ENCODE peak calls at places on chromosomes 16 and 17, in ten cellular contexts. One of them, this sample, is unnamed.
A peak's percentile ranks its signal among the peaks of the same experiment; 100 is the strongest.

GRCh38 chr16:50326835-50327465 is 41.8 kb downstream of the BRD7 start:
- DNase-seq in activated CD4-positive, alpha-beta T cell treated with anti-CD3 and anti-CD28 coated beads for 48 hours: peak; percentile 74
- DNase-seq in activated effector memory CD4-positive, alpha-beta T cell treated with anti-CD3 and anti-CD28 coated beads, Interleukin-2, amount 50 U/mL, for 16 hours: peak; percentile 77
- DNase-seq in H7: peak; percentile 56
- DNase-seq in suprapubic skin: no peak
- DNase-seq in aorta: no peak
- DNase-seq in A172: peak; percentile 29
- DNase-seq in lower lobe of right lung: no peak
- DNase-seq in cardiac fibroblast: peak; percentile 37
- DNase-seq in CD8-positive, alpha-beta memory T cell: peak; percentile 53
- DNase-seq in this sample: no peak

GRCh38 chr17:7262192-7263070 is at the start of gene CLDN7:
- DNase-seq in CD8-positive, alpha-beta memory T cell: no peak
- DNase-seq in suprapubic skin: no peak
- DNase-seq in cardiac fibroblast: no peak
- DNase-seq in aorta: no peak
- DNase-seq in H7: peak; percentile 99
- DNase-seq in activated CD4-positive, alpha-beta T cell treated with anti-CD3 and anti-CD28 coated beads for 48 hours: no peak
- DNase-seq in activated effector memory CD4-positive, alpha-beta T cell treated with anti-CD3 and anti-CD28 coated beads, Interleukin-2, amount 50 U/mL, for 16 hours: peak; percentile 68
- DNase-seq in lower lobe of right lung: peak; percentile 92
- DNase-seq in A172: no peak
- DNase-seq in this sample: peak; percentile 97

GRCh38 chr17:43694081-43694870 is 32.6 kb upstream of the MEOX1 start:
- DNase-seq in activated CD4-positive, alpha-beta T cell treated with anti-CD3 and anti-CD28 coated beads for 48 hours: peak; percentile 82
- DNase-seq in aorta: peak; percentile 80
- DNase-seq in H7: peak; percentile 89
- DNase-seq in suprapubic skin: peak; percentile 86
- DNase-seq in lower lobe of right lung: peak; percentile 80
- DNase-seq in cardiac fibroblast: peak; percentile 87
- DNase-seq in CD8-positive, alpha-beta memory T cell: peak; percentile 56
- DNase-seq in A172: peak; percentile 86
- DNase-seq in activated effector memory CD4-positive, alpha-beta T cell treated with anti-CD3 and anti-CD28 coated beads, Interleukin-2, amount 50 U/mL, for 16 hours: peak; percentile 89
- DNase-seq in this sample: peak; percentile 83

GRCh38 chr17:75301502-75302206 is 12.4 kb upstream of the SLC25A19 start:
- DNase-seq in suprapubic skin: no peak
- DNase-seq in A172: no peak
- DNase-seq in aorta: no peak
- DNase-seq in cardiac fibroblast: no peak
- DNase-seq in H7: no peak
- DNase-seq in lower lobe of right lung: peak; percentile 65
- DNase-seq in activated effector memory CD4-positive, alpha-beta T cell treated with anti-CD3 and anti-CD28 coated beads, Interleukin-2, amount 50 U/mL, for 16 hours: no peak
- DNase-seq in CD8-positive, alpha-beta memory T cell: no peak
- DNase-seq in activated CD4-positive, alpha-beta T cell treated with anti-CD3 and anti-CD28 coated beads for 48 hours: no peak
- DNase-seq in this sample: no peak

GRCh38 chr16:89598199-89598598 is 15.2 kb upstream of the DPEP1 start:
- DNase-seq in A172: no peak
- DNase-seq in activated CD4-positive, alpha-beta T cell treated with anti-CD3 and anti-CD28 coated beads for 48 hours: no peak
- DNase-seq in activated effector memory CD4-positive, alpha-beta T cell treated with anti-CD3 and anti-CD28 coated beads, Interleukin-2, amount 50 U/mL, for 16 hours: no peak
- DNase-seq in lower lobe of right lung: no peak
- DNase-seq in suprapubic skin: no peak
- DNase-seq in CD8-positive, alpha-beta memory T cell: no peak
- DNase-seq in aorta: no peak
- DNase-seq in cardiac fibroblast: no peak
- DNase-seq in H7: no peak
- DNase-seq in this sample: no peak

GRCh38 chr17:54745862-54746261 is 154.8 kb upstream of the TOM1L1 start:
- DNase-seq in lower lobe of right lung: no peak
- DNase-seq in cardiac fibroblast: no peak
- DNase-seq in activated CD4-positive, alpha-beta T cell treated with anti-CD3 and anti-CD28 coated beads for 48 hours: no peak
- DNase-seq in activated effector memory CD4-positive, alpha-beta T cell treated with anti-CD3 and anti-CD28 coated beads, Interleukin-2, amount 50 U/mL, for 16 hours: no peak
- DNase-seq in aorta: no peak
- DNase-seq in A172: no peak
- DNase-seq in suprapubic skin: no peak
- DNase-seq in CD8-positive, alpha-beta memory T cell: no peak
- DNase-seq in H7: no peak
- DNase-seq in this sample: no peak

GRCh38 chr17:7721612-7722011 is 4.1 kb downstream of the DNAH2 start:
- DNase-seq in cardiac fibroblast: no peak
- DNase-seq in activated effector memory CD4-positive, alpha-beta T cell treated with anti-CD3 and anti-CD28 coated beads, Interleukin-2, amount 50 U/mL, for 16 hours: no peak
- DNase-seq in CD8-positive, alpha-beta memory T cell: no peak
- DNase-seq in H7: no peak
- DNase-seq in suprapubic skin: no peak
- DNase-seq in A172: no peak
- DNase-seq in activated CD4-positive, alpha-beta T cell treated with anti-CD3 and anti-CD28 coated beads for 48 hours: no peak
- DNase-seq in lower lobe of right lung: no peak
- DNase-seq in aorta: peak; percentile 8
- DNase-seq in this sample: no peak

GRCh38 chr16:35198223-35199199 is 1739.1 kb downstream of the TP53TG3F start:
- DNase-seq in suprapubic skin: no peak
- DNase-seq in cardiac fibroblast: no peak
- DNase-seq in H7: no peak
- DNase-seq in A172: no peak
- DNase-seq in activated CD4-positive, alpha-beta T cell treated with anti-CD3 and anti-CD28 coated beads for 48 hours: no peak
- DNase-seq in lower lobe of right lung: no peak
- DNase-seq in aorta: no peak
- DNase-seq in CD8-positive, alpha-beta memory T cell: no peak
- DNase-seq in activated effector memory CD4-positive, alpha-beta T cell treated with anti-CD3 and anti-CD28 coated beads, Interleukin-2, amount 50 U/mL, for 16 hours: no peak
- DNase-seq in this sample: peak; percentile 44

GRCh38 chr16:57603110-57604024 is 25.1 kb upstream of the ADGRG1 start:
- DNase-seq in lower lobe of right lung: no peak
- DNase-seq in suprapubic skin: peak; percentile 34
- DNase-seq in H7: no peak
- DNase-seq in CD8-positive, alpha-beta memory T cell: no peak
- DNase-seq in aorta: no peak
- DNase-seq in cardiac fibroblast: no peak
- DNase-seq in activated CD4-positive, alpha-beta T cell treated with anti-CD3 and anti-CD28 coated beads for 48 hours: no peak
- DNase-seq in A172: no peak
- DNase-seq in activated effector memory CD4-positive, alpha-beta T cell treated with anti-CD3 and anti-CD28 coated beads, Interleukin-2, amount 50 U/mL, for 16 hours: peak; percentile 34
- DNase-seq in this sample: no peak

GRCh38 chr17:76894842-76895241 is 26.6 kb downstream of the MGAT5B start:
- DNase-seq in H7: no peak
- DNase-seq in CD8-positive, alpha-beta memory T cell: no peak
- DNase-seq in A172: no peak
- DNase-seq in activated CD4-positive, alpha-beta T cell treated with anti-CD3 and anti-CD28 coated beads for 48 hours: no peak
- DNase-seq in suprapubic skin: no peak
- DNase-seq in activated effector memory CD4-positive, alpha-beta T cell treated with anti-CD3 and anti-CD28 coated beads, Interleukin-2, amount 50 U/mL, for 16 hours: no peak
- DNase-seq in lower lobe of right lung: no peak
- DNase-seq in cardiac fibroblast: no peak
- DNase-seq in aorta: no peak
- DNase-seq in this sample: no peak

GRCh38 chr17:16923904-16924700 is 47.8 kb downstream of the TNFRSF13B start:
- DNase-seq in cardiac fibroblast: no peak
- DNase-seq in aorta: no peak
- DNase-seq in A172: no peak
- DNase-seq in suprapubic skin: peak; percentile 66
- DNase-seq in activated CD4-positive, alpha-beta T cell treated with anti-CD3 and anti-CD28 coated beads for 48 hours: no peak
- DNase-seq in lower lobe of right lung: peak; percentile 22
- DNase-seq in H7: peak; percentile 24
- DNase-seq in CD8-positive, alpha-beta memory T cell: no peak
- DNase-seq in activated effector memory CD4-positive, alpha-beta T cell treated with anti-CD3 and anti-CD28 coated beads, Interleukin-2, amount 50 U/mL, for 16 hours: peak; percentile 54
- DNase-seq in this sample: no peak

GRCh38 chr17:55167024-55167721 is 97.6 kb upstream of the HLF start:
- DNase-seq in CD8-positive, alpha-beta memory T cell: no peak
- DNase-seq in suprapubic skin: no peak
- DNase-seq in lower lobe of right lung: no peak
- DNase-seq in activated effector memory CD4-positive, alpha-beta T cell treated with anti-CD3 and anti-CD28 coated beads, Interleukin-2, amount 50 U/mL, for 16 hours: no peak
- DNase-seq in aorta: no peak
- DNase-seq in cardiac fibroblast: no peak
- DNase-seq in H7: no peak
- DNase-seq in activated CD4-positive, alpha-beta T cell treated with anti-CD3 and anti-CD28 coated beads for 48 hours: no peak
- DNase-seq in A172: no peak
- DNase-seq in this sample: no peak

GRCh38 chr17:66523378-66524174 is 221.2 kb downstream of the PRKCA start:
- DNase-seq in cardiac fibroblast: no peak
- DNase-seq in activated CD4-positive, alpha-beta T cell treated with anti-CD3 and anti-CD28 coated beads for 48 hours: no peak
- DNase-seq in lower lobe of right lung: no peak
- DNase-seq in A172: no peak
- DNase-seq in suprapubic skin: no peak
- DNase-seq in aorta: no peak
- DNase-seq in activated effector memory CD4-positive, alpha-beta T cell treated with anti-CD3 and anti-CD28 coated beads, Interleukin-2, amount 50 U/mL, for 16 hours: no peak
- DNase-seq in CD8-positive, alpha-beta memory T cell: no peak
- DNase-seq in H7: no peak
- DNase-seq in this sample: no peak

GRCh38 chr16:11396241-11397048 is 51.2 kb downstream of the RMI2 start:
- DNase-seq in suprapubic skin: peak; percentile 87
- DNase-seq in activated effector memory CD4-positive, alpha-beta T cell treated with anti-CD3 and anti-CD28 coated beads, Interleukin-2, amount 50 U/mL, for 16 hours: peak; percentile 89
- DNase-seq in activated CD4-positive, alpha-beta T cell treated with anti-CD3 and anti-CD28 coated beads for 48 hours: peak; percentile 80
- DNase-seq in cardiac fibroblast: peak; percentile 69
- DNase-seq in CD8-positive, alpha-beta memory T cell: peak; percentile 54
- DNase-seq in A172: peak; percentile 70
- DNase-seq in aorta: peak; percentile 76
- DNase-seq in H7: peak; percentile 98
- DNase-seq in lower lobe of right lung: peak; percentile 74
- DNase-seq in this sample: peak; percentile 87

GRCh38 chr17:48043171-48043570 is 5.0 kb upstream of the NFE2L1 start:
- DNase-seq in lower lobe of right lung: no peak
- DNase-seq in suprapubic skin: no peak
- DNase-seq in activated CD4-positive, alpha-beta T cell treated with anti-CD3 and anti-CD28 coated beads for 48 hours: no peak
- DNase-seq in H7: no peak
- DNase-seq in activated effector memory CD4-positive, alpha-beta T cell treated with anti-CD3 and anti-CD28 coated beads, Interleukin-2, amount 50 U/mL, for 16 hours: no peak
- DNase-seq in cardiac fibroblast: no peak
- DNase-seq in aorta: no peak
- DNase-seq in A172: no peak
- DNase-seq in CD8-positive, alpha-beta memory T cell: no peak
- DNase-seq in this sample: no peak

GRCh38 chr16:709651-710499 is 4.3 kb upstream of the FBXL16 start:
- DNase-seq in H7: peak; percentile 93
- DNase-seq in suprapubic skin: no peak
- DNase-seq in activated effector memory CD4-positive, alpha-beta T cell treated with anti-CD3 and anti-CD28 coated beads, Interleukin-2, amount 50 U/mL, for 16 hours: no peak
- DNase-seq in CD8-positive, alpha-beta memory T cell: no peak
- DNase-seq in lower lobe of right lung: no peak
- DNase-seq in activated CD4-positive, alpha-beta T cell treated with anti-CD3 and anti-CD28 coated beads for 48 hours: peak; percentile 44
- DNase-seq in cardiac fibroblast: peak; percentile 86
- DNase-seq in A172: peak; percentile 92
- DNase-seq in aorta: no peak
- DNase-seq in this sample: no peak

GRCh38 chr17:29784661-29785060 is 145.4 kb downstream of the SSH2 start:
- DNase-seq in CD8-positive, alpha-beta memory T cell: no peak
- DNase-seq in activated effector memory CD4-positive, alpha-beta T cell treated with anti-CD3 and anti-CD28 coated beads, Interleukin-2, amount 50 U/mL, for 16 hours: no peak
- DNase-seq in A172: peak; percentile 47
- DNase-seq in H7: peak; percentile 13
- DNase-seq in cardiac fibroblast: peak; percentile 53
- DNase-seq in aorta: no peak
- DNase-seq in activated CD4-positive, alpha-beta T cell treated with anti-CD3 and anti-CD28 coated beads for 48 hours: no peak
- DNase-seq in lower lobe of right lung: no peak
- DNase-seq in suprapubic skin: no peak
- DNase-seq in this sample: no peak

GRCh38 chr16:2149630-2150417 is 1.4 kb downstream of the RAB26 start:
- DNase-seq in activated effector memory CD4-positive, alpha-beta T cell treated with anti-CD3 and anti-CD28 coated beads, Interleukin-2, amount 50 U/mL, for 16 hours: no peak
- DNase-seq in CD8-positive, alpha-beta memory T cell: no peak
- DNase-seq in lower lobe of right lung: no peak
- DNase-seq in cardiac fibroblast: no peak
- DNase-seq in A172: no peak
- DNase-seq in activated CD4-positive, alpha-beta T cell treated with anti-CD3 and anti-CD28 coated beads for 48 hours: peak; percentile 26
- DNase-seq in suprapubic skin: peak; percentile 79
- DNase-seq in H7: peak; percentile 80
- DNase-seq in aorta: no peak
- DNase-seq in this sample: peak; percentile 77

GRCh38 chr17:50429793-50430192 is 3.8 kb downstream of the ACSF2 start:
- DNase-seq in lower lobe of right lung: no peak
- DNase-seq in aorta: no peak
- DNase-seq in cardiac fibroblast: no peak
- DNase-seq in A172: no peak
- DNase-seq in activated effector memory CD4-positive, alpha-beta T cell treated with anti-CD3 and anti-CD28 coated beads, Interleukin-2, amount 50 U/mL, for 16 hours: no peak
- DNase-seq in CD8-positive, alpha-beta memory T cell: no peak
- DNase-seq in H7: no peak
- DNase-seq in activated CD4-positive, alpha-beta T cell treated with anti-CD3 and anti-CD28 coated beads for 48 hours: no peak
- DNase-seq in suprapubic skin: no peak
- DNase-seq in this sample: no peak

GRCh38 chr17:57406131-57406980 is 150.0 kb downstream of the MSI2 start:
- DNase-seq in suprapubic skin: no peak
- DNase-seq in aorta: no peak
- DNase-seq in cardiac fibroblast: peak; percentile 65
- DNase-seq in activated CD4-positive, alpha-beta T cell treated with anti-CD3 and anti-CD28 coated beads for 48 hours: no peak
- DNase-seq in A172: peak; percentile 23
- DNase-seq in lower lobe of right lung: no peak
- DNase-seq in CD8-positive, alpha-beta memory T cell: no peak
- DNase-seq in H7: no peak
- DNase-seq in activated effector memory CD4-positive, alpha-beta T cell treated with anti-CD3 and anti-CD28 coated beads, Interleukin-2, amount 50 U/mL, for 16 hours: no peak
- DNase-seq in this sample: peak; percentile 84

GRCh38 chr16:50282010-50282538 is 15.7 kb downstream of the ADCY7 start:
- DNase-seq in lower lobe of right lung: peak; percentile 92
- DNase-seq in cardiac fibroblast: peak; percentile 75
- DNase-seq in H7: no peak
- DNase-seq in aorta: peak; percentile 93
- DNase-seq in CD8-positive, alpha-beta memory T cell: peak; percentile 53
- DNase-seq in suprapubic skin: no peak
- DNase-seq in activated CD4-positive, alpha-beta T cell treated with anti-CD3 and anti-CD28 coated beads for 48 hours: peak; percentile 45
- DNase-seq in A172: no peak
- DNase-seq in activated effector memory CD4-positive, alpha-beta T cell treated with anti-CD3 and anti-CD28 coated beads, Interleukin-2, amount 50 U/mL, for 16 hours: peak; percentile 83
- DNase-seq in this sample: peak; percentile 83

GRCh38 chr17:82097187-82097918 is 683 bp downstream of the FASN start:
- DNase-seq in suprapubic skin: no peak
- DNase-seq in CD8-positive, alpha-beta memory T cell: no peak
- DNase-seq in H7: peak; percentile 92
- DNase-seq in lower lobe of right lung: peak; percentile 75
- DNase-seq in cardiac fibroblast: peak; percentile 81
- DNase-seq in activated effector memory CD4-positive, alpha-beta T cell treated with anti-CD3 and anti-CD28 coated beads, Interleukin-2, amount 50 U/mL, for 16 hours: peak; percentile 74
- DNase-seq in A172: peak; percentile 34
- DNase-seq in activated CD4-positive, alpha-beta T cell treated with anti-CD3 and anti-CD28 coated beads for 48 hours: peak; percentile 45
- DNase-seq in aorta: peak; percentile 69
- DNase-seq in this sample: peak; percentile 89

GRCh38 chr16:86533942-86534341 is 21.1 kb downstream of the MTHFSD start:
- DNase-seq in aorta: no peak
- DNase-seq in suprapubic skin: no peak
- DNase-seq in H7: no peak
- DNase-seq in activated CD4-positive, alpha-beta T cell treated with anti-CD3 and anti-CD28 coated beads for 48 hours: no peak
- DNase-seq in A172: no peak
- DNase-seq in activated effector memory CD4-positive, alpha-beta T cell treated with anti-CD3 and anti-CD28 coated beads, Interleukin-2, amount 50 U/mL, for 16 hours: no peak
- DNase-seq in CD8-positive, alpha-beta memory T cell: no peak
- DNase-seq in cardiac fibroblast: no peak
- DNase-seq in lower lobe of right lung: no peak
- DNase-seq in this sample: peak; percentile 35

GRCh38 chr16:17511340-17511739 is 40.6 kb upstream of the XYLT1 start:
- DNase-seq in cardiac fibroblast: no peak
- DNase-seq in activated CD4-positive, alpha-beta T cell treated with anti-CD3 and anti-CD28 coated beads for 48 hours: no peak
- DNase-seq in H7: no peak
- DNase-seq in CD8-positive, alpha-beta memory T cell: no peak
- DNase-seq in aorta: no peak
- DNase-seq in suprapubic skin: no peak
- DNase-seq in A172: no peak
- DNase-seq in activated effector memory CD4-positive, alpha-beta T cell treated with anti-CD3 and anti-CD28 coated beads, Interleukin-2, amount 50 U/mL, for 16 hours: no peak
- DNase-seq in lower lobe of right lung: no peak
- DNase-seq in this sample: no peak

GRCh38 chr16:82031116-82032084 is 3.7 kb upstream of the HSD17B2 start:
- DNase-seq in activated effector memory CD4-positive, alpha-beta T cell treated with anti-CD3 and anti-CD28 coated beads, Interleukin-2, amount 50 U/mL, for 16 hours: no peak
- DNase-seq in lower lobe of right lung: no peak
- DNase-seq in activated CD4-positive, alpha-beta T cell treated with anti-CD3 and anti-CD28 coated beads for 48 hours: no peak
- DNase-seq in H7: peak; percentile 73
- DNase-seq in A172: peak; percentile 78
- DNase-seq in aorta: no peak
- DNase-seq in suprapubic skin: no peak
- DNase-seq in CD8-positive, alpha-beta memory T cell: no peak
- DNase-seq in cardiac fibroblast: peak; percentile 68
- DNase-seq in this sample: no peak

GRCh38 chr16:66850115-66850815 is 6.1 kb downstream of the CA7 start:
- DNase-seq in activated effector memory CD4-positive, alpha-beta T cell treated with anti-CD3 and anti-CD28 coated beads, Interleukin-2, amount 50 U/mL, for 16 hours: peak; percentile 45
- DNase-seq in A172: no peak
- DNase-seq in activated CD4-positive, alpha-beta T cell treated with anti-CD3 and anti-CD28 coated beads for 48 hours: no peak
- DNase-seq in aorta: peak; percentile 16
- DNase-seq in H7: no peak
- DNase-seq in CD8-positive, alpha-beta memory T cell: no peak
- DNase-seq in suprapubic skin: no peak
- DNase-seq in cardiac fibroblast: no peak
- DNase-seq in lower lobe of right lung: no peak
- DNase-seq in this sample: no peak

GRCh38 chr17:38910325-38910724 is 15.1 kb upstream of the LASP1NB start:
- DNase-seq in aorta: peak; percentile 28
- DNase-seq in activated effector memory CD4-positive, alpha-beta T cell treated with anti-CD3 and anti-CD28 coated beads, Interleukin-2, amount 50 U/mL, for 16 hours: peak; percentile 19
- DNase-seq in H7: no peak
- DNase-seq in suprapubic skin: peak; percentile 45
- DNase-seq in lower lobe of right lung: peak; percentile 18
- DNase-seq in A172: no peak
- DNase-seq in CD8-positive, alpha-beta memory T cell: no peak
- DNase-seq in cardiac fibroblast: no peak
- DNase-seq in activated CD4-positive, alpha-beta T cell treated with anti-CD3 and anti-CD28 coated beads for 48 hours: no peak
- DNase-seq in this sample: peak; percentile 20

GRCh38 chr16:31033709-31034492 is 543 bp downstream of the STX4 start:
- DNase-seq in activated CD4-positive, alpha-beta T cell treated with anti-CD3 and anti-CD28 coated beads for 48 hours: peak; percentile 92
- DNase-seq in aorta: peak; percentile 96
- DNase-seq in H7: peak; percentile 98
- DNase-seq in activated effector memory CD4-positive, alpha-beta T cell treated with anti-CD3 and anti-CD28 coated beads, Interleukin-2, amount 50 U/mL, for 16 hours: peak; percentile 96
- DNase-seq in A172: peak; percentile 88
- DNase-seq in CD8-positive, alpha-beta memory T cell: peak; percentile 84
- DNase-seq in lower lobe of right lung: peak; percentile 94
- DNase-seq in cardiac fibroblast: peak; percentile 85
- DNase-seq in suprapubic skin: peak; percentile 95
- DNase-seq in this sample: peak; percentile 96

This sample was measured in kidney.